ENCODE peak calls at places on chromosomes 11 and 22, in six cellular contexts. Q, E, C, Y, I and D are unnamed samples.

GRCh38 chr11:80165763-80166162 is 724.9 kb upstream of the TENM4 start:
- DNase-seq in E (no peak), Y (no peak), C (no peak), Q (no peak), I (peak; percentile 62), D (no peak)

GRCh38 chr11:8709002-8709672 is 26.5 kb downstream of the RPL27A start:
- DNase-seq in Q (peak; percentile 92), C (peak; percentile 88), I (no peak), Y (no peak), E (no peak), D (no peak)

GRCh38 chr11:71286701-71287643 is 34.6 kb upstream of the SHANK2 start:
- DNase-seq in Y (no peak), C (no peak), E (peak; percentile 18), Q (peak; percentile 56), I (peak; percentile 94), D (no peak)

GRCh38 chr22:45686004-45686403 is 14.4 kb downstream of the ATXN10 start:
- DNase-seq in E (no peak), C (no peak), Y (no peak), Q (no peak), I (no peak), D (no peak)

GRCh38 chr22:20606041-20606783 is 98.8 kb downstream of the MED15 start:
- DNase-seq in C (no peak), E (peak; percentile 41), I (no peak), Y (peak; percentile 35), Q (peak; percentile 6), D (peak; percentile 87)

GRCh38 chr11:70473873-70474690 is 75.8 kb downstream of the CTTN start:
- DNase-seq in I (no peak), Q (no peak), E (no peak), Y (no peak), C (no peak), D (no peak)

GRCh38 chr11:19121646-19122045 is 4.7 kb downstream of the ZDHHC13 start:
- DNase-seq in C (no peak), E (no peak), Y (no peak), I (no peak), Q (no peak), D (no peak)

GRCh38 chr11:113341388-113342165 is 27.2 kb downstream of the TTC12 start:
- DNase-seq in C (no peak), Y (no peak), Q (no peak), I (no peak), E (peak; percentile 31), D (no peak)

GRCh38 chr11:102527701-102528100 is 2.8 kb downstream of the MMP7 start:
- DNase-seq in C (no peak), I (no peak), Y (no peak), Q (no peak), E (no peak), D (no peak)

GRCh38 chr22:17086301-17086700 is 1.5 kb downstream of the IL17RA start:
- DNase-seq in E (no peak), C (no peak), Q (no peak), I (no peak), Y (no peak), D (no peak)

GRCh38 chr11:19493446-19493845 is 219.2 kb upstream of the NAV2 start:
- DNase-seq in Q (no peak), Y (no peak), E (peak; percentile 64), I (no peak), C (no peak), D (peak; percentile 90)

GRCh38 chr22:38862375-38863329 is 9.4 kb downstream of the CBX6 start:
- DNase-seq in Q (no peak), C (no peak), E (no peak), I (no peak), Y (no peak), D (no peak)

GRCh38 chr11:100329352-100329751 is 357.7 kb upstream of the ARHGAP42 start:
- DNase-seq in Y (no peak), I (peak; percentile 1), E (no peak), Q (no peak), C (no peak), D (no peak)

GRCh38 chr11:132620423-132620822 is 911.9 kb downstream of the OPCML start:
- DNase-seq in E (peak; percentile 48), C (no peak), Q (no peak), I (no peak), Y (no peak), D (no peak)

GRCh38 chr11:121236115-121237001 is 56.2 kb upstream of the SC5D start:
- DNase-seq in E (no peak), Y (no peak), C (no peak), I (no peak), Q (no peak), D (no peak)

GRCh38 chr22:45428391-45429385 is 15.2 kb downstream of the RIBC2 start:
- DNase-seq in E (no peak), C (no peak), I (no peak), Y (no peak), Q (no peak), D (no peak)

GRCh38 chr11:210803-211180 is 3.3 kb downstream of the RIC8A start:
- DNase-seq in Q (no peak), E (no peak), Y (no peak), C (no peak), I (no peak), D (no peak)

GRCh38 chr11:104700609-104701008 is 197.7 kb downstream of the CASP12 start:
- DNase-seq in C (no peak), E (no peak), I (no peak), Q (no peak), Y (no peak), D (no peak)

GRCh38 chr11:114196994-114197702 is 99.1 kb upstream of the NNMT start:
- DNase-seq in Y (no peak), E (no peak), C (no peak), Q (no peak), I (no peak), D (no peak)

GRCh38 chr11:45936655-45937054 is 14.2 kb downstream of the LARGE2 start:
- DNase-seq in C (no peak), E (no peak), Q (no peak), Y (no peak), I (no peak), D (no peak)

GRCh38 chr11:111555255-111555654 is 14.7 kb downstream of the LAYN start:
- DNase-seq in E (no peak), I (no peak), Y (no peak), Q (no peak), C (no peak), D (no peak)

GRCh38 chr11:17014774-17015638 is 792 bp upstream of the PLEKHA7 start:
- DNase-seq in E (peak; percentile 44), C (no peak), Q (no peak), Y (no peak), I (no peak), D (peak; percentile 32)

GRCh38 chr22:23774922-23775436 is 2.3 kb downstream of the MMP11 start:
- DNase-seq in C (no peak), E (no peak), Q (no peak), I (no peak), Y (no peak), D (no peak)

GRCh38 chr22:30607300-30607930 is 441 bp downstream of the TCN2 start:
- DNase-seq in Y (no peak), I (no peak), Q (no peak), C (no peak), E (no peak), D (no peak)

GRCh38 chr11:10323793-10324170 is 18.9 kb downstream of the ADM start:
- DNase-seq in I (no peak), E (no peak), Q (no peak), C (no peak), Y (no peak), D (no peak)

GRCh38 chr22:19663821-19664325 is 50.4 kb upstream of the SEPTIN5 start:
- DNase-seq in Q (no peak), I (no peak), C (peak; percentile 71), Y (no peak), E (peak; percentile 81), D (peak; percentile 26)

GRCh38 chr11:126487711-126488110 is 132.2 kb downstream of the ST3GAL4 start:
- DNase-seq in C (no peak), Y (no peak), E (no peak), I (no peak), Q (no peak), D (no peak)

GRCh38 chr22:19876314-19876940 is 21.8 kb upstream of the GNB1L start:
- DNase-seq in I (no peak), C (peak; percentile 6), E (no peak), Y (no peak), Q (no peak), D (no peak)

GRCh38 chr11:2086239-2087040 is 52.7 kb downstream of the IGF2 start:
- DNase-seq in I (no peak), Y (no peak), E (no peak), C (no peak), Q (no peak), D (no peak)

GRCh38 chr22:25816522-25817059 is 74.6 kb downstream of the MYO18B start:
- DNase-seq in Q (no peak), E (no peak), C (no peak), Y (no peak), I (no peak), D (no peak)

GRCh38 chr11:118435233-118435892 is 929 bp upstream of the KMT2A start:
- DNase-seq in C (peak; percentile 46), I (no peak), Q (no peak), Y (peak; percentile 45), E (peak; percentile 90), D (peak; percentile 88)